ENCODE peak calls at places on chromosome 13, in seven cellular contexts. One of them, this sample, is unnamed.

GRCh38 chr13:26968431-26969335 is 202.9 kb downstream of the USP12 start:
- DNase-seq in ovary: no peak
- DNase-seq in left ventricle myocardium inferior: no peak
- DNase-seq in fibroblast of lung: peak
- DNase-seq in GM12865: no peak
- DNase-seq in omental fat pad: no peak
- DNase-seq in lower leg skin: no peak
- DNase-seq in this sample: peak

GRCh38 chr13:80036845-80037504 is 304.0 kb downstream of the SPRY2 start:
- DNase-seq in ovary: no peak
- DNase-seq in left ventricle myocardium inferior: no peak
- DNase-seq in fibroblast of lung: no peak
- DNase-seq in GM12865: peak
- DNase-seq in omental fat pad: no peak
- DNase-seq in lower leg skin: no peak
- DNase-seq in this sample: no peak

GRCh38 chr13:40350283-40350992 is 316.0 kb downstream of the FOXO1 start:
- DNase-seq in ovary: no peak
- DNase-seq in left ventricle myocardium inferior: no peak
- DNase-seq in fibroblast of lung: peak
- DNase-seq in GM12865: no peak
- DNase-seq in omental fat pad: no peak
- DNase-seq in lower leg skin: no peak
- DNase-seq in this sample: no peak

GRCh38 chr13:73902296-73902695 is 231.9 kb downstream of the KLF12 start:
- DNase-seq in ovary: no peak
- DNase-seq in left ventricle myocardium inferior: no peak
- DNase-seq in fibroblast of lung: no peak
- DNase-seq in GM12865: no peak
- DNase-seq in omental fat pad: no peak
- DNase-seq in lower leg skin: no peak
- DNase-seq in this sample: no peak

GRCh38 chr13:29852464-29853054 is 2.1 kb upstream of the UBL3 start:
- DNase-seq in ovary: no peak
- DNase-seq in left ventricle myocardium inferior: no peak
- DNase-seq in fibroblast of lung: peak
- DNase-seq in GM12865: no peak
- DNase-seq in omental fat pad: no peak
- DNase-seq in lower leg skin: no peak
- DNase-seq in this sample: no peak

GRCh38 chr13:87666826-87667225 is 4.3 kb upstream of the SLITRK5 start:
- DNase-seq in ovary: no peak
- DNase-seq in left ventricle myocardium inferior: no peak
- DNase-seq in fibroblast of lung: no peak
- DNase-seq in GM12865: no peak
- DNase-seq in omental fat pad: no peak
- DNase-seq in lower leg skin: no peak
- DNase-seq in this sample: no peak

GRCh38 chr13:68736961-68737360 is 1370.7 kb upstream of the ATXN8OS start:
- DNase-seq in ovary: no peak
- DNase-seq in left ventricle myocardium inferior: no peak
- DNase-seq in fibroblast of lung: peak
- DNase-seq in GM12865: no peak
- DNase-seq in omental fat pad: no peak
- DNase-seq in lower leg skin: no peak
- DNase-seq in this sample: no peak

GRCh38 chr13:49220856-49221614 is 897 bp downstream of the MLNR start:
- DNase-seq in ovary: no peak
- DNase-seq in left ventricle myocardium inferior: no peak
- DNase-seq in fibroblast of lung: peak
- DNase-seq in GM12865: no peak
- DNase-seq in omental fat pad: no peak
- DNase-seq in lower leg skin: no peak
- DNase-seq in this sample: no peak

GRCh38 chr13:57634829-57635165 is 3.3 kb downstream of the PCDH17 start:
- DNase-seq in ovary: peak
- DNase-seq in left ventricle myocardium inferior: no peak
- DNase-seq in fibroblast of lung: no peak
- DNase-seq in GM12865: no peak
- DNase-seq in omental fat pad: no peak
- DNase-seq in lower leg skin: peak
- DNase-seq in this sample: no peak

GRCh38 chr13:106650690-106651205 is 82.8 kb upstream of the ARGLU1 start:
- DNase-seq in ovary: no peak
- DNase-seq in left ventricle myocardium inferior: no peak
- DNase-seq in fibroblast of lung: peak
- DNase-seq in GM12865: no peak
- DNase-seq in omental fat pad: no peak
- DNase-seq in lower leg skin: no peak
- DNase-seq in this sample: no peak

GRCh38 chr13:106187501-106187900 is 348.0 kb downstream of the EFNB2 start:
- DNase-seq in ovary: no peak
- DNase-seq in left ventricle myocardium inferior: no peak
- DNase-seq in fibroblast of lung: no peak
- DNase-seq in GM12865: no peak
- DNase-seq in omental fat pad: no peak
- DNase-seq in lower leg skin: no peak
- DNase-seq in this sample: no peak

DNA sequence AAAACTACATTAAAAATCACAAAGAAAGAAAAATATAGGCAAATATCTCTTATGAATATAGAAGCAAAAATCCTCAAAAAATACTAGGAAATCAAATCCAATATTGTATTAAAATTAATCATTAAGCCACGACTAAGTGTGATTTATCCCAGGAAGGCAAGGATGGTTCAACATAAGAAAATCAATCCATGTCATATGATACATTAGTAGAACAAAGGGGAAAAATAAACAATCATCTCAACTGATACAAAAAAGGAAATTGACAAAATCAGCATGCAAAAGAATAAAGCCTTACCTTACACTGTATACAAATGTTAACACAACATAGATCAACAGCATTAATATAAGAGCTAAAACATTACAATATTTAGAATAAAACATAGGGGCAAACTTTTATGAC is 933.3 kb downstream of the PCDH9 start:
- DNase-seq in ovary: no peak
- DNase-seq in left ventricle myocardium inferior: no peak
- DNase-seq in fibroblast of lung: no peak
- DNase-seq in GM12865: no peak
- DNase-seq in omental fat pad: no peak
- DNase-seq in lower leg skin: no peak
- DNase-seq in this sample: no peak
- TF ChIP-seq CTCF in ovary: no peak
- TF ChIP-seq CTCF in left ventricle myocardium inferior: no peak
- TF ChIP-seq CTCF in fibroblast of lung: no peak
- TF ChIP-seq CTCF in GM12865: no peak
- TF ChIP-seq CTCF in omental fat pad: no peak
- TF ChIP-seq CTCF in lower leg skin: no peak
- TF ChIP-seq CTCF in this sample: no peak

DNA sequence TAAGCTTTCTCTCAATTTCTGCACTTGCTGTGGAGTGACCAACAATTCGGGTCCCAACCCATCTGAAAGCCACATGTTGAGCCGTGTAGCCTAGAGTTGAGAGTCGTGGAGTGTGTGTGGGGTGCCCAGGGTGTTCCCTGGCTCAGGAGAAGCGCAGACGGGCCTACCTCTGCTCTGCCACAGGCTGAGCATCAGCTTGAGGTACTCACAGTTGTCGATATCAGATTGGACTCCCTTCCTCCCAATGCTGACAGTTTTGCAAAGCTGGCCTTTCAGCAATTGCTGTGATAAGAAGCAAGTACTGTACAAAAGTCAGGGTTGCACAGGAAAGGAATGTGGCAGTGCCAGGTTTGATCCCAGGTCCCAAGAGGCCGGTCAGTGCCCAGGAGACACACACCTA is 133.4 kb upstream of the SPACA7 start:
- DNase-seq in ovary: no peak
- DNase-seq in left ventricle myocardium inferior: no peak
- DNase-seq in fibroblast of lung: no peak
- DNase-seq in GM12865: no peak
- DNase-seq in omental fat pad: no peak
- DNase-seq in lower leg skin: peak
- DNase-seq in this sample: no peak
- TF ChIP-seq CTCF in ovary: no peak
- TF ChIP-seq CTCF in left ventricle myocardium inferior: no peak
- TF ChIP-seq CTCF in fibroblast of lung: no peak
- TF ChIP-seq CTCF in GM12865: no peak
- TF ChIP-seq CTCF in omental fat pad: no peak
- TF ChIP-seq CTCF in lower leg skin: no peak
- TF ChIP-seq CTCF in this sample: no peak

GRCh38 chr13:33798023-33798422 is 19.9 kb upstream of the RFC3 start:
- DNase-seq in ovary: no peak
- DNase-seq in left ventricle myocardium inferior: no peak
- DNase-seq in fibroblast of lung: no peak
- DNase-seq in GM12865: no peak
- DNase-seq in omental fat pad: no peak
- DNase-seq in lower leg skin: no peak
- DNase-seq in this sample: no peak

GRCh38 chr13:33796095-33796494 is 21.9 kb upstream of the RFC3 start:
- DNase-seq in ovary: no peak
- DNase-seq in left ventricle myocardium inferior: no peak
- DNase-seq in fibroblast of lung: no peak
- DNase-seq in GM12865: no peak
- DNase-seq in omental fat pad: no peak
- DNase-seq in lower leg skin: no peak
- DNase-seq in this sample: no peak

GRCh38 chr13:33800646-33801186 is 17.2 kb upstream of the RFC3 start:
- DNase-seq in ovary: no peak
- DNase-seq in left ventricle myocardium inferior: no peak
- DNase-seq in fibroblast of lung: no peak
- DNase-seq in GM12865: no peak
- DNase-seq in omental fat pad: no peak
- DNase-seq in lower leg skin: no peak
- DNase-seq in this sample: no peak

GRCh38 chr13:33797622-33798021 is 20.3 kb upstream of the RFC3 start:
- DNase-seq in ovary: no peak
- DNase-seq in left ventricle myocardium inferior: no peak
- DNase-seq in fibroblast of lung: peak
- DNase-seq in GM12865: peak
- DNase-seq in omental fat pad: no peak
- DNase-seq in lower leg skin: no peak
- DNase-seq in this sample: no peak

DNA sequence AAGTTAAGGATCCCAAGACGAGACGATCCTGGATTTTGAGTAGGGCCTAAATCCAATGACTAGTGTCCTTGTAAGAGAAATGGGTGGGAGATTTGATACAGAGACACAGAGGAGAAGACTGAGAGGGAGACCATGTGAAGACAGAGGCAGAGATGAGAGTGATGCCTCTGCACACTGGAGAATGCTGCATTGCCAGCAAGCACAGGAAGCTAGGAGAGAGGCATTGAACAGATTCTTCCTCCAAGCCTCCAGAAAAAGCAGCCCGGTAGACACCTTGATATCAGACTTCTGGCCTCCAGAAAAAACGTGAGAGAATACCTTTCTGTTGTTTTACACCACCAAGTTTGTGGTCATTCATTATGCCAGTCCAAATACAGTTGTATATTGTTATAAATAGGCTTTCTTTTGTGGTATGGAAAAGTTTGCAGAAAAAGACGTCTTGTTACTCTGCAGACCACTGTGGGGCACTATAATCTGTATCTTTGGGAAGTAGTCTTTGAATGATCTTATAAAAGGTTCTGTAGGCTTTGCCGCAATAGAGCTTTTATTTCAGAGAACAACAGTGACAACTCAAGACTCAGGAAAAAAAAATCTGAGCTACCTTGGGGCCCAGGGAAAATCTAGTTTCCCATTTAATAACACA is 17.9 kb upstream of the RFC3 start:
- DNase-seq in ovary: no peak
- DNase-seq in left ventricle myocardium inferior: no peak
- DNase-seq in fibroblast of lung: peak
- DNase-seq in GM12865: peak
- DNase-seq in omental fat pad: no peak
- DNase-seq in lower leg skin: no peak
- DNase-seq in this sample: no peak
- TF ChIP-seq CTCF in ovary: no peak
- TF ChIP-seq CTCF in left ventricle myocardium inferior: peak
- TF ChIP-seq CTCF in fibroblast of lung: peak
- TF ChIP-seq CTCF in GM12865: peak
- TF ChIP-seq CTCF in omental fat pad: no peak
- TF ChIP-seq CTCF in lower leg skin: no peak
- TF ChIP-seq CTCF in this sample: peak

GRCh38 chr13:85261757-85262346 is 537.4 kb downstream of the SLITRK6 start:
- DNase-seq in ovary: no peak
- DNase-seq in left ventricle myocardium inferior: no peak
- DNase-seq in fibroblast of lung: no peak
- DNase-seq in GM12865: no peak
- DNase-seq in omental fat pad: no peak
- DNase-seq in lower leg skin: no peak
- DNase-seq in this sample: no peak
- TF ChIP-seq CTCF in ovary: no peak
- TF ChIP-seq CTCF in left ventricle myocardium inferior: no peak
- TF ChIP-seq CTCF in fibroblast of lung: peak
- TF ChIP-seq CTCF in GM12865: no peak
- TF ChIP-seq CTCF in omental fat pad: no peak
- TF ChIP-seq CTCF in lower leg skin: no peak
- TF ChIP-seq CTCF in this sample: peak

GRCh38 chr13:44141725-44142539 is 231.7 kb upstream of the SERP2 start:
- DNase-seq in ovary: peak
- DNase-seq in left ventricle myocardium inferior: peak
- DNase-seq in fibroblast of lung: peak
- DNase-seq in GM12865: peak
- DNase-seq in omental fat pad: peak
- DNase-seq in lower leg skin: peak
- DNase-seq in this sample: peak
- TF ChIP-seq CTCF in ovary: no peak
- TF ChIP-seq CTCF in left ventricle myocardium inferior: peak
- TF ChIP-seq CTCF in fibroblast of lung: no peak
- TF ChIP-seq CTCF in GM12865: no peak
- TF ChIP-seq CTCF in omental fat pad: no peak
- TF ChIP-seq CTCF in lower leg skin: no peak
- TF ChIP-seq CTCF in this sample: peak

GRCh38 chr13:91357613-91358383 is 10.3 kb downstream of the MIR17HG start:
- DNase-seq in ovary: no peak
- DNase-seq in left ventricle myocardium inferior: no peak
- DNase-seq in fibroblast of lung: no peak
- DNase-seq in GM12865: peak
- DNase-seq in omental fat pad: no peak
- DNase-seq in lower leg skin: no peak
- DNase-seq in this sample: no peak
- TF ChIP-seq CTCF in ovary: no peak
- TF ChIP-seq CTCF in left ventricle myocardium inferior: no peak
- TF ChIP-seq CTCF in fibroblast of lung: no peak
- TF ChIP-seq CTCF in GM12865: no peak
- TF ChIP-seq CTCF in omental fat pad: no peak
- TF ChIP-seq CTCF in lower leg skin: no peak
- TF ChIP-seq CTCF in this sample: no peak